ENCODE peak calls at places on chromosomes 12 and 14, in ten cellular contexts. L is K562, Y is upper lobe of left lung, H is GM12878, P is transverse colon, M is suprapubic skin, Z is Panc1, R is GM23338, V is HCT116, G is spleen. T is an unnamed sample.
A peak's percentile ranks its signal among the peaks of the same experiment; 100 is the strongest.

GRCh38 chr12:113473942-113474341 is 2.3 kb upstream of the LHX5 start:
- DNase-seq in L (no peak), Y (no peak), H (no peak), P (no peak), M (no peak), Z (no peak), R (peak; percentile 52), V (no peak), G (no peak), T (no peak)

GRCh38 chr12:132747896-132748295 is 13.7 kb downstream of the ANKLE2 start:
- DNase-seq in L (no peak), Y (no peak), H (no peak), P (no peak), M (no peak), Z (no peak), R (no peak), V (no peak), G (no peak), T (no peak)

GRCh38 chr12:116979109-116979508 is 68.4 kb downstream of the FBXW8 start:
- DNase-seq in L (no peak), Y (no peak), H (no peak), P (no peak), M (no peak), Z (no peak), R (no peak), V (no peak), G (no peak), T (no peak)

GRCh38 chr14:73230051-73230450 is 7.3 kb upstream of the PAPLN start:
- DNase-seq in L (no peak), Y (no peak), H (no peak), P (no peak), M (no peak), Z (no peak), R (no peak), V (no peak), G (no peak), T (no peak)

GRCh38 chr12:69840727-69841126 is 15.7 kb downstream of the MYRFL start:
- DNase-seq in L (no peak), Y (no peak), H (no peak), P (no peak), M (no peak), Z (no peak), R (no peak), V (no peak), G (no peak), T (no peak)

GRCh38 chr14:33765251-33765650 is 185.6 kb downstream of the EGLN3 start:
- DNase-seq in L (no peak), Y (no peak), H (no peak), P (no peak), M (no peak), Z (no peak), R (peak; percentile 70), V (no peak), G (no peak), T (no peak)

GRCh38 chr14:95257521-95257920 is 62.2 kb downstream of the CLMN start:
- DNase-seq in L (no peak), Y (no peak), H (no peak), P (no peak), M (no peak), Z (no peak), R (no peak), V (no peak), G (no peak), T (no peak)

GRCh38 chr14:68794856-68795601 is 2.2 kb upstream of the ZFP36L1 start:
- DNase-seq in L (peak; percentile 47), Y (peak; percentile 50), H (no peak), P (peak; percentile 54), M (peak; percentile 81), Z (no peak), R (peak; percentile 63), V (no peak), G (peak; percentile 82), T (peak; percentile 45)

GRCh38 chr12:51867796-51868428 is 19.4 kb upstream of the FIGNL2 start:
- DNase-seq in L (no peak), Y (no peak), H (no peak), P (no peak), M (no peak), Z (no peak), R (no peak), V (no peak), G (no peak), T (no peak)

GRCh38 chr14:39432619-39433451 is 602 bp upstream of the FBXO33 start:
- DNase-seq in L (peak; percentile 64), Y (peak; percentile 95), H (peak; percentile 62), P (peak; percentile 95), M (peak; percentile 92), Z (peak; percentile 61), R (peak; percentile 88), V (peak; percentile 89), G (peak; percentile 98), T (peak; percentile 94)

DNA sequence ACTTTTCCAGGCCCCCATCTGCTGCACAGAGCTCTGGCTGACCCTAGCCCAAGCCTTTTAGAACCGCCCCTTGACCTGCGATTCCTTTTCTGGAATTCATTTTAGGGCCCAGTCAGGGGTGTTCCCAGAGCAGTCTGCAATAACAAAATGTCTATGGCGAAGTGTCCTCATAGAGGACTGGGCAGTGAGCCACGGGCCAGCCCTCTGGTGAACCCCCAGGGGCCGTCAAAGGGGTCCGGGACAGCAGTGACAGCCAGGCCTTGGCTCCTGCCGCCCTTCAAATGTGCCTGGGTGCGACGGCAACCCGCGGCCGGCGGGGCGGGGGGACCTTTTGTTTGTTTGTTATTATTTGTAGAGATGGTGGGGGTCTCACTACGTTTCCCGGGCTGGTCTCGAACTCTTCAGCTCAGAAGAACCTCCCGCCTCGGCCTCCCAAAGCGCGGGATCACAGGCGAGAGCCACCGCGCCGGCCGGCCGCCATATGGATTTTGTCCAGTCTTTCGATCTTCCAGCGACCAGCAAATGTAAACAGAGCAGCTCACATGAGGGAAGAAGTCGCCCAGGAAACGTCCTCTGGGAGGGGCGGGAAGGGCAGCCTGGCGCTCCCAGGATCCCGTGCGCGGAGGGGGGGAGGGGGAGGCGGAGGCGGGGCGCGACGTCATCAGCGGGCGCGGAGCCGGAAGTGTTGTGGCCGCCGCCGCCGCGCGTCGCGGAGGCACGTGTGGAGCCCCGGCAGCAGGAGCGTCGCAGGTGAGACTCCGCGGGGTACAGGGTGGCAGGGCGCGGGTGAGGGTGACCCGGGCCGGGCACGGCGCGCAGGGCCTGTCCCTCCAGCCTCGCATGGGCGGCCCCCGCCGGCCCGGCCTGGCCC is at the start of gene TRMT61A:
- DNase-seq in L (peak; percentile 86), Y (peak; percentile 92), H (no peak), P (peak; percentile 91), M (peak; percentile 94), Z (no peak), R (peak; percentile 90), V (peak; percentile 62), G (peak; percentile 93), T (peak; percentile 92)
- H3K4me1 ChIP-seq in L (peaks cover 79% of the 10 kb centered on the region), Y (peaks cover 50% of the 10 kb centered on the region), H (peaks cover 25% of the 10 kb centered on the region), P (peaks cover 77% of the 10 kb centered on the region), M (peaks cover 49% of the 10 kb centered on the region), Z (peaks cover 36% of the 10 kb centered on the region), R (peaks cover 6% of the 10 kb centered on the region), V (peaks cover 30% of the 10 kb centered on the region), G (peaks cover 60% of the 10 kb centered on the region), T (peaks cover 69% of the 10 kb centered on the region)

GRCh38 chr14:26379951-26380350 is 217.9 kb downstream of the NOVA1 start:
- DNase-seq in L (no peak), Y (no peak), H (no peak), P (no peak), M (no peak), Z (no peak), R (no peak), V (no peak), G (no peak), T (no peak)

GRCh38 chr14:26383286-26383685 is 214.5 kb downstream of the NOVA1 start:
- DNase-seq in L (no peak), Y (no peak), H (no peak), P (no peak), M (no peak), Z (no peak), R (no peak), V (no peak), G (no peak), T (no peak)

GRCh38 chr14:26381405-26381804 is 216.4 kb downstream of the NOVA1 start:
- DNase-seq in L (no peak), Y (no peak), H (no peak), P (no peak), M (no peak), Z (no peak), R (no peak), V (no peak), G (no peak), T (no peak)

GRCh38 chr14:26377150-26377549 is 220.7 kb downstream of the NOVA1 start:
- DNase-seq in L (no peak), Y (no peak), H (no peak), P (no peak), M (no peak), Z (no peak), R (peak; percentile 59), V (no peak), G (no peak), T (no peak)

GRCh38 chr14:26380616-26381015 is 217.2 kb downstream of the NOVA1 start:
- DNase-seq in L (no peak), Y (no peak), H (no peak), P (no peak), M (no peak), Z (no peak), R (no peak), V (no peak), G (no peak), T (no peak)
- TF ChIP-seq POLR2AphosphoS5 in L (no peak), Y (no peak), H (no peak), P (no peak), M (no peak), Z (no peak), R (no peak), V (no peak), G (no peak), T (no peak)

DNA sequence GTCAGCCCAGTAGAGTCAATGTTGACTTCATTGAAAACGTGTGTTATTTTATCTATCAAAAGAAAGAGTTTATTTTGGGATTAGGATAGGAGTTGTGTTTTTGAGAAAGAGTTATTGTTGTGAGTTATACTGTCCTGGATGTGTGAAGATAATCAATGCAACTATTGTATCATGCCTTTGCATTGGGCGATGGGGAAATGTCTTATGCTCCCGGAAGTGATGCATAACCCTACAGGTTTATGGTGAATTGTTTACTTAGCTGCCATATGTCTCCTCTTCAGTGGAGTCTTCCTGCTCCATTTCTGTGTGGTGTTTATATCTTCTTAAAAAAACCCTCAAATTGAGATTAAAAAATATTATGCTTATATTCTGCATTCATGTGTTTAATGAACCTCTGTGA is 6.4 kb downstream of the PDE3A start:
- DNase-seq in L (no peak), Y (no peak), H (no peak), P (no peak), M (no peak), Z (no peak), R (no peak), V (no peak), G (no peak), T (no peak)
- H3K27ac ChIP-seq in L (no peak overlapping the region), Y (no peak overlapping the region), H (no peak overlapping the region), P (no peak overlapping the region), M (no peak overlapping the region), Z (no peak overlapping the region), R (no peak overlapping the region), V (no peak overlapping the region), G (no peak overlapping the region), T (no peak overlapping the region)

DNA sequence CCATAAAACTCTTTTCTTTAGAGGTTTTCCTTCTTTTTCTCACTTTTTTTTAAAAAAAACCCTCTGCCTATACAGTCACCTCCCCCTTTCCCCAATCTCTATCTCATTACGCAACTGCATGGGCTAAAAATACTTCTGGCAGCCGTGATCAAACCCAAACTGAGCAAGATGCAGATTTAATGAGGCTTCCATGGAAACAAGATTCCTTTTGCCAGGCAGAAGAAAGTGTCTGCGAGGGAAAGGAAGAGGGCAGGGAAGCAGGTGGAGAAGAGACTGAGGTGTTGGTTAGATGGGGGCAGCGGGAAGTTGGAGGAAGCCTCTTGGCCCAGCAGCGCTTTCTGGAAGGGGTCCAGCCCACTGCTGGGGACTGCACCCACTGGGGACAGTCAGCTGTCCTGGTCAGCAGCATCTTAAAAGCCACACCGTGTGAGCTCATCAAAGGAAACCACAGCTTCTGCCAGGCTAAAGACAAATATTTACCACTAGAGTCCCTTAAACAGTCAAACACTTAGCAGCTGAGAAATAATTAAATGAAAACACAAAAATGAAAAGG is 90.4 kb downstream of the SLC8A3 start:
- DNase-seq in L (no peak), Y (no peak), H (no peak), P (no peak), M (no peak), Z (no peak), R (no peak), V (no peak), G (no peak), T (no peak)
- H3K4me1 ChIP-seq in L (no peaks in the 10 kb centered on the region), Y (peaks cover 14% of the 10 kb centered on the region), H (no peaks in the 10 kb centered on the region), P (no peaks in the 10 kb centered on the region), M (no peaks in the 10 kb centered on the region), Z (no peaks in the 10 kb centered on the region), R (peaks cover 2% of the 10 kb centered on the region), V (no peaks in the 10 kb centered on the region), G (no peaks in the 10 kb centered on the region), T (no peaks in the 10 kb centered on the region)